ENCODE peak calls at places on chromosomes 4 and X, in seven cellular contexts. One of them, this sample, is unnamed.

GRCh38 chr4:168511780-168512467 is 15.1 kb downstream of the PALLD start:
- DNase-seq in astrocyte of the spinal cord: no peak
- DNase-seq in neural crest cell: no peak
- DNase-seq in AG09309: no peak
- DNase-seq in sigmoid colon: no peak
- DNase-seq in HFFc6: no peak
- DNase-seq in fibroblast of mammary gland: no peak
- DNase-seq in this sample: no peak

GRCh38 chrX:77118686-77119085 is 328.5 kb upstream of the FGF16 start:
- DNase-seq in astrocyte of the spinal cord: no peak
- DNase-seq in neural crest cell: no peak
- DNase-seq in AG09309: no peak
- DNase-seq in sigmoid colon: no peak
- DNase-seq in HFFc6: no peak
- DNase-seq in fibroblast of mammary gland: no peak
- DNase-seq in this sample: no peak

GRCh38 chrX:43949669-43950068 is 23.5 kb downstream of the NDP start:
- DNase-seq in astrocyte of the spinal cord: no peak
- DNase-seq in neural crest cell: peak; percentile 11
- DNase-seq in AG09309: no peak
- DNase-seq in sigmoid colon: no peak
- DNase-seq in HFFc6: no peak
- DNase-seq in fibroblast of mammary gland: no peak
- DNase-seq in this sample: peak; percentile 46

GRCh38 chr4:99763635-99764101 is 53.0 kb upstream of the DAPP1 start:
- DNase-seq in astrocyte of the spinal cord: peak; percentile 95
- DNase-seq in neural crest cell: no peak
- DNase-seq in AG09309: peak; percentile 80
- DNase-seq in sigmoid colon: no peak
- DNase-seq in HFFc6: peak; percentile 89
- DNase-seq in fibroblast of mammary gland: peak; percentile 99
- DNase-seq in this sample: peak; percentile 28

GRCh38 chrX:105190252-105190853 is 30.1 kb downstream of the TEX13A start:
- DNase-seq in astrocyte of the spinal cord: peak; percentile 40
- DNase-seq in neural crest cell: peak; percentile 30
- DNase-seq in AG09309: peak; percentile 3
- DNase-seq in sigmoid colon: no peak
- DNase-seq in HFFc6: peak; percentile 10
- DNase-seq in fibroblast of mammary gland: peak; percentile 41
- DNase-seq in this sample: peak; percentile 41

GRCh38 chrX:14356401-14356800 is 172.9 kb upstream of the GLRA2 start:
- DNase-seq in astrocyte of the spinal cord: peak; percentile 74
- DNase-seq in neural crest cell: no peak
- DNase-seq in AG09309: peak; percentile 59
- DNase-seq in sigmoid colon: no peak
- DNase-seq in HFFc6: peak; percentile 73
- DNase-seq in fibroblast of mammary gland: peak; percentile 88
- DNase-seq in this sample: no peak

GRCh38 chr4:95038791-95039190 is 281.0 kb downstream of the BMPR1B start:
- DNase-seq in astrocyte of the spinal cord: peak; percentile 85
- DNase-seq in neural crest cell: no peak
- DNase-seq in AG09309: no peak
- DNase-seq in sigmoid colon: no peak
- DNase-seq in HFFc6: no peak
- DNase-seq in fibroblast of mammary gland: peak; percentile 12
- DNase-seq in this sample: no peak

GRCh38 chrX:20487227-20487626 is 220.5 kb upstream of the RPS6KA3 start:
- DNase-seq in astrocyte of the spinal cord: peak; percentile 7
- DNase-seq in neural crest cell: no peak
- DNase-seq in AG09309: no peak
- DNase-seq in sigmoid colon: no peak
- DNase-seq in HFFc6: peak; percentile 52
- DNase-seq in fibroblast of mammary gland: peak; percentile 43
- DNase-seq in this sample: no peak

GRCh38 chr4:72290737-72291136 is 258.9 kb downstream of the NPFFR2 start:
- DNase-seq in astrocyte of the spinal cord: no peak
- DNase-seq in neural crest cell: no peak
- DNase-seq in AG09309: no peak
- DNase-seq in sigmoid colon: no peak
- DNase-seq in HFFc6: no peak
- DNase-seq in fibroblast of mammary gland: no peak
- DNase-seq in this sample: no peak

GRCh38 chrX:75784689-75785491 is at the start of gene MAGEE2:
- DNase-seq in astrocyte of the spinal cord: no peak
- DNase-seq in neural crest cell: no peak
- DNase-seq in AG09309: no peak
- DNase-seq in sigmoid colon: no peak
- DNase-seq in HFFc6: no peak
- DNase-seq in fibroblast of mammary gland: no peak
- DNase-seq in this sample: peak; percentile 15

GRCh38 chrX:31038585-31039326 is 33.1 kb downstream of the FTHL17 start:
- DNase-seq in astrocyte of the spinal cord: peak; percentile 2
- DNase-seq in neural crest cell: peak; percentile 32
- DNase-seq in AG09309: peak; percentile 18
- DNase-seq in sigmoid colon: no peak
- DNase-seq in HFFc6: peak; percentile 6
- DNase-seq in fibroblast of mammary gland: peak; percentile 35
- DNase-seq in this sample: peak; percentile 49

GRCh38 chr4:77777135-77777777 is 41.9 kb downstream of the CNOT6L start:
- DNase-seq in astrocyte of the spinal cord: no peak
- DNase-seq in neural crest cell: no peak
- DNase-seq in AG09309: no peak
- DNase-seq in sigmoid colon: no peak
- DNase-seq in HFFc6: peak; percentile 1
- DNase-seq in fibroblast of mammary gland: peak; percentile 47
- DNase-seq in this sample: no peak

GRCh38 chr4:107666134-107666533 is 53.9 kb downstream of the PAPSS1 start:
- DNase-seq in astrocyte of the spinal cord: peak; percentile 61
- DNase-seq in neural crest cell: no peak
- DNase-seq in AG09309: no peak
- DNase-seq in sigmoid colon: no peak
- DNase-seq in HFFc6: peak; percentile 36
- DNase-seq in fibroblast of mammary gland: peak; percentile 48
- DNase-seq in this sample: no peak
- TF ChIP-seq CTCF in astrocyte of the spinal cord: peak; percentile 29
- TF ChIP-seq CTCF in neural crest cell: peak; percentile 53
- TF ChIP-seq CTCF in AG09309: peak; percentile 24
- TF ChIP-seq CTCF in sigmoid colon: peak; percentile 45
- TF ChIP-seq CTCF in HFFc6: peak; percentile 72
- TF ChIP-seq CTCF in fibroblast of mammary gland: peak; percentile 35
- TF ChIP-seq CTCF in this sample: no peak

DNA sequence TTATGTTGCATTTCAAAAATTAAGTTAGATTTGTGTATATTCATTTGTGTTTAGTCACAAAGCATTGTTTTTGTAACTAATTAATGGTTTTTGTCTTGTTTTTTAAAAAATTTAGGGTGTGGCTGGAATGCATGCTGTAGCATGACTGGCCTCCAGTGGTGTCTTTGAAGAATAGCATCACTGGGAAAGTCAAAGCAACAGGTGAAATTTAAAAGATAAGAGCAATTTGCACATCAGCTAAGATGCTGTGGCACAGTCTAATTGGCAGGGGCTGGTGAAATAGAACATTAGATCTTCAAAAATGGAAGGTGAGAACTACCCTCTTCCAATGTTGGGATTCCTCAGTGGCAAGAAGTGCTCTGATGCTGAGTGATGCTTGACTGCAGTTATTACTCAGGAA is 45.3 kb downstream of the ANK2 start:
- DNase-seq in astrocyte of the spinal cord: peak; percentile 40
- DNase-seq in neural crest cell: no peak
- DNase-seq in AG09309: no peak
- DNase-seq in sigmoid colon: no peak
- DNase-seq in HFFc6: peak; percentile 6
- DNase-seq in fibroblast of mammary gland: peak; percentile 54
- DNase-seq in this sample: no peak
- TF ChIP-seq CTCF in astrocyte of the spinal cord: peak; percentile 76
- TF ChIP-seq CTCF in neural crest cell: peak; percentile 81
- TF ChIP-seq CTCF in AG09309: peak; percentile 73
- TF ChIP-seq CTCF in sigmoid colon: peak; percentile 48
- TF ChIP-seq CTCF in HFFc6: peak; percentile 86
- TF ChIP-seq CTCF in fibroblast of mammary gland: peak; percentile 83
- TF ChIP-seq CTCF in this sample: peak; percentile 64

DNA sequence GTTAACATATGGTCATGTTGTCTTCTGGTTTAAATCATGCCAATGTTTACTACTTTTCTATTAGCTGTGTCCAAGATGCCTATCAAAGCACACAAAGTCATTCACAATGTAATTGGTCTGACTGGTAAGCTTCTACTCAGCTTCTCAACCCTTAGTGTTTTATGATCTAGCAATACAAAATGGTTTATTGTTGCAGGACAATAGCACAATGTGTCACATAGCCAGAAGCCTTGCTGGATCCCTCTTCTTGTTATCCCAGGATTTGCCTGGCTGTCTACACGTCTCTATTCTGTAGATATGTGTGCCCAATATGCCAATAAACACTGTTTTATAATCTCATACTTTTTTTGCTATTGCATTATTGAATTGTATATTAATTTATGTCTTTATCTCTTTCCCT is 1111.0 kb upstream of the AGA start:
- DNase-seq in astrocyte of the spinal cord: no peak
- DNase-seq in neural crest cell: no peak
- DNase-seq in AG09309: no peak
- DNase-seq in sigmoid colon: no peak
- DNase-seq in HFFc6: no peak
- DNase-seq in fibroblast of mammary gland: no peak
- DNase-seq in this sample: no peak
- TF ChIP-seq CTCF in astrocyte of the spinal cord: no peak
- TF ChIP-seq CTCF in neural crest cell: no peak
- TF ChIP-seq CTCF in AG09309: no peak
- TF ChIP-seq CTCF in sigmoid colon: no peak
- TF ChIP-seq CTCF in HFFc6: no peak
- TF ChIP-seq CTCF in fibroblast of mammary gland: no peak
- TF ChIP-seq CTCF in this sample: no peak

GRCh38 chrX:40106677-40107290 is 9.0 kb upstream of the BCOR start:
- DNase-seq in astrocyte of the spinal cord: no peak
- DNase-seq in neural crest cell: no peak
- DNase-seq in AG09309: no peak
- DNase-seq in sigmoid colon: no peak
- DNase-seq in HFFc6: no peak
- DNase-seq in fibroblast of mammary gland: no peak
- DNase-seq in this sample: no peak

GRCh38 chrX:40107291-40108083 is 9.7 kb upstream of the BCOR start:
- DNase-seq in astrocyte of the spinal cord: no peak
- DNase-seq in neural crest cell: no peak
- DNase-seq in AG09309: no peak
- DNase-seq in sigmoid colon: peak; percentile 82
- DNase-seq in HFFc6: peak; percentile 44
- DNase-seq in fibroblast of mammary gland: no peak
- DNase-seq in this sample: peak; percentile 52

GRCh38 chrX:40104649-40105015 is 6.9 kb upstream of the BCOR start:
- DNase-seq in astrocyte of the spinal cord: no peak
- DNase-seq in neural crest cell: no peak
- DNase-seq in AG09309: no peak
- DNase-seq in sigmoid colon: peak; percentile 80
- DNase-seq in HFFc6: peak; percentile 28
- DNase-seq in fibroblast of mammary gland: peak; percentile 64
- DNase-seq in this sample: no peak

GRCh38 chrX:40105016-40105790 is 7.4 kb upstream of the BCOR start:
- DNase-seq in astrocyte of the spinal cord: no peak
- DNase-seq in neural crest cell: no peak
- DNase-seq in AG09309: no peak
- DNase-seq in sigmoid colon: no peak
- DNase-seq in HFFc6: no peak
- DNase-seq in fibroblast of mammary gland: no peak
- DNase-seq in this sample: peak; percentile 30

GRCh38 chrX:40105791-40106676 is 8.3 kb upstream of the BCOR start:
- DNase-seq in astrocyte of the spinal cord: no peak
- DNase-seq in neural crest cell: peak; percentile 49
- DNase-seq in AG09309: no peak
- DNase-seq in sigmoid colon: peak; percentile 87
- DNase-seq in HFFc6: peak; percentile 25
- DNase-seq in fibroblast of mammary gland: no peak
- DNase-seq in this sample: peak; percentile 73
- TF ChIP-seq CTCF in astrocyte of the spinal cord: no peak
- TF ChIP-seq CTCF in neural crest cell: no peak
- TF ChIP-seq CTCF in AG09309: no peak
- TF ChIP-seq CTCF in sigmoid colon: no peak
- TF ChIP-seq CTCF in HFFc6: no peak
- TF ChIP-seq CTCF in fibroblast of mammary gland: no peak
- TF ChIP-seq CTCF in this sample: no peak

GRCh38 chr4:98746530-98746929 is 88.1 kb upstream of the TSPAN5 start:
- DNase-seq in astrocyte of the spinal cord: peak; percentile 79
- DNase-seq in neural crest cell: no peak
- DNase-seq in AG09309: no peak
- DNase-seq in sigmoid colon: no peak
- DNase-seq in HFFc6: no peak
- DNase-seq in fibroblast of mammary gland: peak; percentile 10
- DNase-seq in this sample: no peak

GRCh38 chr4:98747659-98748091 is 89.3 kb upstream of the TSPAN5 start:
- DNase-seq in astrocyte of the spinal cord: peak; percentile 78
- DNase-seq in neural crest cell: no peak
- DNase-seq in AG09309: no peak
- DNase-seq in sigmoid colon: no peak
- DNase-seq in HFFc6: no peak
- DNase-seq in fibroblast of mammary gland: no peak
- DNase-seq in this sample: no peak

GRCh38 chr4:98744372-98745150 is 86.2 kb upstream of the TSPAN5 start:
- DNase-seq in astrocyte of the spinal cord: no peak
- DNase-seq in neural crest cell: no peak
- DNase-seq in AG09309: no peak
- DNase-seq in sigmoid colon: no peak
- DNase-seq in HFFc6: no peak
- DNase-seq in fibroblast of mammary gland: no peak
- DNase-seq in this sample: no peak

GRCh38 chr4:98746936-98747658 is 88.7 kb upstream of the TSPAN5 start:
- DNase-seq in astrocyte of the spinal cord: no peak
- DNase-seq in neural crest cell: no peak
- DNase-seq in AG09309: no peak
- DNase-seq in sigmoid colon: no peak
- DNase-seq in HFFc6: no peak
- DNase-seq in fibroblast of mammary gland: no peak
- DNase-seq in this sample: no peak

DNA sequence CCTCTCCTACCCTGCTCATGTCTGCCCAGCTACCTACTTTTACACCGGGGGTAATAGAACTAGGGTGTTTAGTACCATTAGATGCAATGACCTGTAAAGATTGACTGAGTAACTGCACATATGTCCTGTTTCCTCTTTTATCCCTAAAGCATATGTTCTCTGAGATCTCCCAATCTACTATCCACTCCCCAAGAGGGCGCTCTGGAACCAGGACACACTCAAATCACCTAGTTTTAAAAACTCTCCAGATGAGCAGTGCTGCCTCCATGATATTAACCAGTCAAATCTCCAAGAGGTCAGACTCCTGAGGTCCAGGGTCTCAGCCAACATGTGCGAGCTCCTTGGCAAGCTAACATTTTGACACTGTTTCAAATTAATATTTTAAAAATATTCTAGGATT is 87.0 kb upstream of the TSPAN5 start:
- DNase-seq in astrocyte of the spinal cord: no peak
- DNase-seq in neural crest cell: no peak
- DNase-seq in AG09309: no peak
- DNase-seq in sigmoid colon: no peak
- DNase-seq in HFFc6: peak; percentile 30
- DNase-seq in fibroblast of mammary gland: peak; percentile 47
- DNase-seq in this sample: peak; percentile 44
- TF ChIP-seq CTCF in astrocyte of the spinal cord: peak; percentile 21
- TF ChIP-seq CTCF in neural crest cell: no peak
- TF ChIP-seq CTCF in AG09309: peak; percentile 48
- TF ChIP-seq CTCF in sigmoid colon: no peak
- TF ChIP-seq CTCF in HFFc6: peak; percentile 70
- TF ChIP-seq CTCF in fibroblast of mammary gland: peak; percentile 50
- TF ChIP-seq CTCF in this sample: no peak

This sample was measured in testis.